ENCODE peak calls at places on chromosomes 7 and 10, in four cellular contexts. M is T-cell, C is epithelial cell of esophagus, S is endodermal cell. O is an unnamed sample.

GRCh38 chr7:106124176-106124575 is 12.1 kb upstream of the SYPL1 start:
- DNase-seq in C (no peak), S (no peak), M (no peak), O (no peak)

GRCh38 chr10:106043833-106044232 is 1120.7 kb downstream of the SORCS1 start:
- DNase-seq in S (no peak), M (no peak), C (no peak), O (no peak)

GRCh38 chr10:8998751-8999150 is 944.3 kb downstream of the GATA3 start:
- DNase-seq in M (no peak), C (no peak), S (no peak), O (no peak)

GRCh38 chr10:70462349-70462984 is 16.1 kb upstream of the PALD1 start:
- DNase-seq in C (no peak), M (no peak), S (peak; percentile 45), O (no peak)

GRCh38 chr10:122856902-122857301 is 11.2 kb upstream of the CUZD1 start:
- DNase-seq in C (no peak), M (no peak), S (no peak), O (no peak)

GRCh38 chr10:59011972-59012632 is 164.3 kb upstream of the PHYHIPL start:
- DNase-seq in M (no peak), C (no peak), S (no peak), O (peak; percentile 27)

GRCh38 chr7:151565541-151565940 is 45.8 kb upstream of the RHEB start:
- DNase-seq in M (no peak), S (no peak), C (peak; percentile 48), O (no peak)

GRCh38 chr7:143315782-143316181 is at the start of gene CLCN1:
- DNase-seq in C (no peak), M (no peak), S (no peak), O (no peak)

GRCh38 chr7:158500651-158501052 is 87.0 kb downstream of the PTPRN2 start:
- DNase-seq in S (peak; percentile 69), M (no peak), C (no peak), O (no peak)

GRCh38 chr10:69180525-69181204 is 631 bp downstream of the SUPV3L1 start:
- DNase-seq in M (peak; percentile 35), S (no peak), C (peak; percentile 23), O (peak; percentile 38)

GRCh38 chr7:108454674-108455523 is 1.3 kb downstream of the NRCAM start:
- DNase-seq in M (no peak), C (peak; percentile 17), S (peak; percentile 81), O (peak; percentile 76)

GRCh38 chr10:114151486-114151885 is 22.5 kb downstream of the CCDC186 start:
- DNase-seq in C (peak; percentile 95), M (no peak), S (no peak), O (peak; percentile 58)

GRCh38 chr7:157496426-157497275 is 159.8 kb downstream of the DNAJB6 start:
- DNase-seq in M (no peak), C (no peak), S (peak; percentile 32), O (no peak)

GRCh38 chr10:26810435-26811026 is 50.2 kb downstream of the ABI1 start:
- DNase-seq in S (no peak), M (no peak), C (no peak), O (no peak)

GRCh38 chr7:29343379-29343778 is 148.8 kb downstream of the CHN2 start:
- DNase-seq in M (no peak), S (peak; percentile 22), C (no peak), O (no peak)

GRCh38 chr10:124604214-124605000 is 139.8 kb downstream of the FAM53B start:
- DNase-seq in M (no peak), S (no peak), C (no peak), O (no peak)

GRCh38 chr7:47693161-47693740 is 111.3 kb upstream of the TNS3 start:
- DNase-seq in S (no peak), C (peak; percentile 67), M (no peak), O (no peak)

GRCh38 chr7:156703209-156703608 is 62.6 kb downstream of the RNF32 start:
- DNase-seq in S (no peak), M (no peak), C (no peak), O (no peak)

GRCh38 chr7:75690121-75690523 is 48.6 kb downstream of the HIP1 start:
- DNase-seq in M (no peak), C (no peak), S (no peak), O (no peak)

GRCh38 chr10:20616918-20617801 is 280.0 kb downstream of the NEBL start:
- DNase-seq in M (no peak), S (no peak), C (no peak), O (no peak)

GRCh38 chr7:34354906-34355305 is 303.1 kb upstream of the NPSR1 start:
- DNase-seq in M (no peak), S (no peak), C (peak; percentile 55), O (no peak)

GRCh38 chr7:139118803-139119485 is 9.4 kb upstream of the ZC3HAV1 start:
- DNase-seq in C (no peak), M (no peak), S (peak; percentile 52), O (peak; percentile 84)

GRCh38 chr10:106107711-106108110 is 1056.8 kb downstream of the SORCS1 start:
- DNase-seq in M (no peak), C (peak; percentile 54), S (no peak), O (no peak)

GRCh38 chr10:102669206-102670064 is 25.2 kb downstream of the TRIM8 start:
- DNase-seq in C (peak; percentile 60), M (no peak), S (peak; percentile 77), O (peak; percentile 37)

GRCh38 chr10:42150428-42151061 is 487.8 kb downstream of the ZNF33B start:
- DNase-seq in M (no peak), S (no peak), C (no peak), O (no peak)

GRCh38 chr10:36163827-36164226 is 521.7 kb upstream of the FZD8 start:
- DNase-seq in S (no peak), C (no peak), M (no peak), O (no peak)

GRCh38 chr7:7408001-7408770 is 127.5 kb downstream of the COL28A1 start:
- DNase-seq in C (peak; percentile 85), M (no peak), S (no peak), O (no peak)

GRCh38 chr7:155962191-155962967 is 150.1 kb upstream of the SHH start:
- DNase-seq in S (peak; percentile 15), M (no peak), C (peak; percentile 87), O (no peak)

O was measured in DMS53.